ENCODE peak calls at places on chromosomes 16 and 17, in four cellular contexts. M, J, W and B are unnamed samples.

GRCh38 chr17:34892864-34893263 is 68.4 kb downstream of the CCT6B start:
- DNase-seq in M (no peak), J (peak), W (peak), B (no peak)

GRCh38 chr16:8850279-8850885 is 18.4 kb downstream of the CARHSP1 start:
- DNase-seq in M (no peak), J (peak), W (no peak), B (peak)

GRCh38 chr16:28495098-28495793 is 803 bp downstream of the APOBR start:
- DNase-seq in M (no peak), J (no peak), W (no peak), B (no peak)

GRCh38 chr17:69744512-69745098 is 330.1 kb downstream of the MAP2K6 start:
- DNase-seq in M (no peak), J (no peak), W (no peak), B (no peak)

GRCh38 chr16:80540516-80541305 is at the start of gene DYNLRB2:
- DNase-seq in M (peak), J (peak), W (peak), B (peak)

GRCh38 chr16:25009822-25010221 is 5.3 kb downstream of the ARHGAP17 start:
- DNase-seq in M (no peak), J (no peak), W (no peak), B (no peak)

GRCh38 chr17:72693147-72693878 is 399.2 kb downstream of the SLC39A11 start:
- DNase-seq in M (no peak), J (peak), W (no peak), B (no peak)

GRCh38 chr17:75826561-75827290 is 17.5 kb downstream of the UNC13D start:
- DNase-seq in M (no peak), J (no peak), W (no peak), B (peak)

GRCh38 chr17:7237761-7238417 is 1.4 kb downstream of the PHF23 start:
- DNase-seq in M (no peak), J (peak), W (peak), B (peak)

GRCh38 chr17:73455050-73455687 is 143.4 kb upstream of the CDC42EP4 start:
- DNase-seq in M (no peak), J (peak), W (no peak), B (no peak)

GRCh38 chr16:29975134-29975538 is 1.5 kb downstream of the TAOK2 start:
- DNase-seq in M (no peak), J (no peak), W (no peak), B (no peak)

GRCh38 chr16:50313596-50314483 is 47.5 kb downstream of the ADCY7 start:
- DNase-seq in M (no peak), J (no peak), W (no peak), B (peak)

GRCh38 chr16:24851700-24852099 is 5.9 kb downstream of the SLC5A11 start:
- DNase-seq in M (no peak), J (no peak), W (no peak), B (no peak)

GRCh38 chr17:61309857-61310256 is 89.8 kb upstream of the TBX2 start:
- DNase-seq in M (no peak), J (no peak), W (no peak), B (no peak)

GRCh38 chr17:17419621-17420020 is 57.2 kb upstream of the MED9 start:
- DNase-seq in M (no peak), J (no peak), W (no peak), B (no peak)

GRCh38 chr16:4787627-4788482 is at the start of gene SEPTIN12:
- DNase-seq in M (no peak), J (peak), W (no peak), B (no peak)

GRCh38 chr16:87107221-87107620 is 210.0 kb downstream of the C16orf95 start:
- DNase-seq in M (no peak), J (no peak), W (no peak), B (no peak)

GRCh38 chr17:47316316-47316715 is 7.4 kb upstream of the EFCAB13 start:
- DNase-seq in M (no peak), J (no peak), W (no peak), B (peak)

GRCh38 chr16:89402962-89403361 is 87.4 kb downstream of the ANKRD11 start:
- DNase-seq in M (no peak), J (no peak), W (no peak), B (no peak)

GRCh38 chr17:66975614-66976378 is 11.3 kb downstream of the CACNG4 start:
- DNase-seq in M (no peak), J (no peak), W (peak), B (peak)

GRCh38 chr16:88977028-88977844 is at the start of gene CBFA2T3:
- DNase-seq in M (no peak), J (no peak), W (peak), B (no peak)

GRCh38 chr16:54370653-54371052 is 84.1 kb upstream of the IRX3 start:
- DNase-seq in M (no peak), J (no peak), W (peak), B (no peak)

GRCh38 chr16:66295191-66295590 is 71.3 kb upstream of the CDH5 start:
- DNase-seq in M (no peak), J (no peak), W (no peak), B (no peak)

GRCh38 chr16:53999123-53999522 is 287.5 kb downstream of the IRX3 start:
- DNase-seq in M (no peak), J (no peak), W (no peak), B (no peak)

GRCh38 chr16:57651344-57652333 is 16.5 kb upstream of the ADGRG3 start:
- DNase-seq in M (no peak), J (no peak), W (no peak), B (no peak)

GRCh38 chr16:77877712-77878111 is 89.3 kb downstream of the VAT1L start:
- DNase-seq in M (no peak), J (no peak), W (no peak), B (peak)

GRCh38 chr16:79261461-79261860 is 339.1 kb downstream of the MAF start:
- DNase-seq in M (no peak), J (peak), W (peak), B (peak)

GRCh38 chr17:75034236-75034908 is 12.4 kb downstream of the ATP5PD start:
- DNase-seq in M (peak), J (peak), W (peak), B (peak)

GRCh38 chr17:38922538-38923291 is 2.7 kb upstream of the LASP1NB start:
- DNase-seq in M (no peak), J (peak), W (peak), B (no peak)

GRCh38 chr16:12078405-12079245 is 102.1 kb downstream of the SNX29 start:
- DNase-seq in M (no peak), J (no peak), W (no peak), B (no peak)

GRCh38 chr16:2048116-2048543 is 345 bp downstream of the TSC2 start:
- DNase-seq in M (no peak), J (no peak), W (peak), B (no peak)
- TF ChIP-seq NFIC in M (no peak), J (no peak), W (no peak), B (no peak)

GRCh38 chr17:3635474-3636153 is 436 bp downstream of the SHPK start:
- DNase-seq in M (no peak), J (peak), W (peak), B (peak)
- TF ChIP-seq NFIC in M (no peak), J (no peak), W (no peak), B (no peak)

GRCh38 chr17:37789166-37789565 is 44.3 kb upstream of the HNF1B start:
- DNase-seq in M (no peak), J (no peak), W (no peak), B (no peak)

GRCh38 chr17:37791985-37792384 is 47.1 kb upstream of the HNF1B start:
- DNase-seq in M (no peak), J (no peak), W (no peak), B (no peak)

GRCh38 chr17:37790153-37790552 is 45.3 kb upstream of the HNF1B start:
- DNase-seq in M (no peak), J (no peak), W (no peak), B (no peak)

GRCh38 chr17:37792787-37793186 is 47.9 kb upstream of the HNF1B start:
- DNase-seq in M (no peak), J (no peak), W (no peak), B (no peak)

GRCh38 chr17:37791434-37791833 is 46.6 kb upstream of the HNF1B start:
- DNase-seq in M (no peak), J (peak), W (peak), B (peak)
- TF ChIP-seq NFIC in M (no peak), J (no peak), W (no peak), B (no peak)

GRCh38 chr17:67993153-67993997 is 2.9 kb downstream of the C17orf58 start:
- DNase-seq in M (no peak), J (peak), W (peak), B (peak)

GRCh38 chr17:67992541-67993152 is 3.6 kb downstream of the C17orf58 start:
- DNase-seq in M (no peak), J (no peak), W (peak), B (no peak)

GRCh38 chr17:67995568-67996191 is 589 bp downstream of the C17orf58 start:
- DNase-seq in M (no peak), J (peak), W (no peak), B (no peak)

GRCh38 chr17:67994827-67995567 is 1.3 kb downstream of the C17orf58 start:
- DNase-seq in M (no peak), J (peak), W (no peak), B (no peak)

DNA sequence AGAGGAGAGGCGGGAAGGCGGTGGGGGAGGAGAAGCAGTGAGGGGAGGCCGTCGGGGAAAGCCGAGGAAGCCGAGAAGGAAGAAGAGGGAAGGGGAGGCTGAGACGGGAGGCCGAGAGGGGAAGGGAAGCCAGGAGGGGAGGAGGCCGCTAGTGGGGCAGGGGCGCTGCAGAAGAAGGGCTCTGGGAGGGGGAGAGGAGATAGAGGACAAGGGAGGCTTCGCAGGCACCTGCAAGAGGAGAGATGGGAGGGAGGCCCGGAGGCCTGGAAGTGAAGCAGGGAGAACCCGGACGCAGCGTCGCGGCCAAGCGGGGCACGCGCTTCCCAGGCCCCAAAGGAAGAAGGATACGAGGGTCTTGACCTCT is 2.3 kb downstream of the C17orf58 start:
- DNase-seq in M (no peak), J (peak), W (peak), B (peak)
- TF ChIP-seq NFIC in M (no peak), J (no peak), W (peak), B (no peak)

GRCh38 chr17:79531191-79531590 is 79.7 kb downstream of the RBFOX3 start:
- DNase-seq in M (no peak), J (no peak), W (no peak), B (no peak)

GRCh38 chr17:79533116-79533515 is 77.7 kb downstream of the RBFOX3 start:
- DNase-seq in M (no peak), J (no peak), W (no peak), B (no peak)

GRCh38 chr17:79532107-79532790 is 78.6 kb downstream of the RBFOX3 start:
- DNase-seq in M (no peak), J (no peak), W (no peak), B (no peak)

GRCh38 chr17:79530361-79531105 is 80.3 kb downstream of the RBFOX3 start:
- DNase-seq in M (no peak), J (no peak), W (no peak), B (no peak)

GRCh38 chr17:79531696-79532095 is 79.2 kb downstream of the RBFOX3 start:
- DNase-seq in M (no peak), J (no peak), W (no peak), B (no peak)
- TF ChIP-seq NFIC in M (no peak), J (no peak), W (no peak), B (no peak)

GRCh38 chr16:60929-61878 is 7.6 kb downstream of the SNRNP25 start:
- DNase-seq in M (no peak), J (no peak), W (no peak), B (no peak)
- TF ChIP-seq NFIC in M (no peak), J (no peak), W (no peak), B (no peak)

DNA sequence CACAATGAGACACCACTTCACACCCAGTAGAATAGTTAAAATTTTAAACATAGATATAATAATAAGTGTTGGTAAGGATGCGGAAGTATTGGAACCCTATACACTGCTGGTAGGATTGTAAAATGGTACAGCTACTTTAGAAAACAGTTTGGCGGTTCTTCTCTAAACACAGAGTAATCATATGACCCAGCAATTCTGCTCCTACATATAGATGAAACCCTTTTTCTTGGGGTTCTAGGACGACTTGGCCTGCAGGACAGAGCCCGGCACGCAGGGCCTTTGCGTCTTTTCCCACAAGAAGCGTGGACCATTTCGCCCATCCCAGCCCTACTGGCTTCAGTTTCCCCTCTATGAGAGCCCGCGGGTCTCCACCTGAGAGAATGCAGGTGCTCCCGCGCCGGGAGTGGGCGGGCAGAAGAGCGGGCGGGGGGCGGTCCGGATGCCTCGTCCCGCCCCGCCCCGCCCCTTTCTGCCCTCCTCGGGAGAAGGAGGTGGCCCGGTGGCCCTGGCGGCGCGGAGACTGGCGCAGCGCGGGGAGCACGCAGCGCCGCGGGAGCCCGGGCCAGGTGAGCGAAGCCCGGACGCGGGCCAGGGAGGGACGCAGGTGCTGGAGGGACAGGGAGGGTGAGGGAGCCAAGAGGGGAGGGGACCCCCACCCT is at the start of gene SDR42E2:
- DNase-seq in M (no peak), J (peak), W (peak), B (no peak)
- TF ChIP-seq NFIC in M (no peak), J (no peak), W (no peak), B (no peak)

DNA sequence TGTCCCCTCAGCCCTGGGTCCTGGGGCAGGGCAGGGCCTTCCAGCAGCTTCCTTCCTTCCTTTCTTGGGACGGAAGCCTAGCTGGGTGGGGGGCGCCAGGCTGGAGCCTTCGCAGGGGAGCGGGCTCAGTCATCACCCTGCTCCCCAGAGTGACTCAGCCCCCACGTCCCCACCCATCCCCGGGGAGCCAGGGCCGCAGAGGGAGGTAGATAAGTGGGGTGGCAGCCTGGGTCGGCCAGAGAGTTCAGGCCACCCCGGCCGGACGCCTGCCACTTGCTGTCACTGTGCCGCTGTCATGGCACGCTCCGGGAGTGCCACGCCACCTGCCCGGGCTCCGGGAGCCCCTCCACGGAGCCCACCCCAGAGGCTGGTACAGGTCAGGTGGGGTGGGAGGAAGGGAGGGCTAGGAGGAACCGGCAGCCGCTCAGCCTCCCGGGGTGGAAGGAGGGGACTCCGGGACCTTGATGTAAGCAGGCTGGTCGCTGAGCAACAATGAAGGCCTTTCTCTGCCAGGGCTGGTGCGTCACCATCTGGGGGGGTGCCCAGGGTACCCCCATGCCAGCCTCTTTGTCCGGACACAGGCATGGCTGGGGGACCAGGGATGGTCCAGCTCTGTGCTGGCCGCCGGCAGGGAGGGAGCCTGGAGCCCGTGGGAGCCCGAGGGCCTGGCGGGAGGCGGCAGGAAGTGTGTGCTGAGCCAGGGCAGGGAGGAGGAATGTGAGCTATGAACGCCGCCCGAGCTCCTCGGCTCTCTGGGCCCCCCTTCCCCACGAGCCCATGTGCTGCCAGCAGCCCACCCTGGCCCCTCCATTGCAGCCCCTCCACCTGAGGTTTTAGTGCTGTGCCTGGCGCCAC is 6.6 kb downstream of the NHERF2 start:
- DNase-seq in M (no peak), J (peak), W (peak), B (peak)
- TF ChIP-seq NFIC in M (no peak), J (no peak), W (no peak), B (no peak)